ENCODE peak calls at places on chromosomes 4 and X, in ten cellular contexts. J, E, Y, X, T, U, C, G, W and I are unnamed samples.

GRCh38 chr4:185711764-185712163 is 100.2 kb downstream of the SORBS2 start:
- DNase-seq in C (no peak), Y (no peak), T (no peak), W (no peak), X (no peak), U (no peak), E (no peak), J (no peak), G (no peak), I (no peak)

GRCh38 chrX:46630141-46630540 is 56.6 kb downstream of the CHST7 start:
- DNase-seq in T (no peak), J (no peak), X (no peak), U (no peak), G (no peak), C (no peak), E (no peak), Y (no peak), W (no peak), I (no peak)

GRCh38 chrX:154761977-154762528 is 611 bp upstream of the DKC1 start:
- DNase-seq in E (no peak), T (no peak), J (no peak), U (no peak), W (no peak), X (no peak), G (no peak), C (no peak), Y (peak; percentile 34), I (no peak)

GRCh38 chrX:1249101-1249887 is 19.3 kb upstream of the CSF2RA start:
- DNase-seq in E (peak; percentile 39), X (peak; percentile 19), G (peak; percentile 77), Y (peak; percentile 24), U (no peak), C (no peak), T (no peak), W (no peak), J (no peak), I (no peak)

GRCh38 chr4:10455133-10455532 is 2.1 kb downstream of the ZNF518B start:
- DNase-seq in W (no peak), J (no peak), T (no peak), E (no peak), C (no peak), Y (no peak), X (no peak), U (no peak), G (no peak), I (no peak)

GRCh38 chr4:137359691-137360315 is 172.5 kb downstream of the PCDH18 start:
- DNase-seq in T (no peak), W (no peak), X (no peak), E (no peak), J (no peak), G (no peak), Y (no peak), U (no peak), C (no peak), I (no peak)

GRCh38 chr4:27149541-27150212 is 289.0 kb downstream of the STIM2 start:
- DNase-seq in W (peak; percentile 47), J (no peak), E (no peak), C (no peak), Y (no peak), T (no peak), G (no peak), X (no peak), U (no peak), I (no peak)

GRCh38 chrX:111124418-111124817 is 28.4 kb downstream of the PAK3 start:
- DNase-seq in G (no peak), W (no peak), C (no peak), X (no peak), U (no peak), T (no peak), Y (no peak), J (no peak), E (no peak), I (no peak)

GRCh38 chr4:68630371-68630770 is 40.1 kb downstream of the UGT2B15 start:
- DNase-seq in C (no peak), G (no peak), Y (no peak), T (no peak), U (no peak), X (no peak), E (no peak), W (no peak), J (no peak), I (no peak)

GRCh38 chrX:47817421-47817820 is 19.3 kb upstream of the ZNF81 start:
- DNase-seq in J (no peak), Y (no peak), T (peak; percentile 20), E (peak; percentile 26), U (no peak), W (no peak), G (no peak), X (no peak), C (no peak), I (no peak)

GRCh38 chr4:120198411-120198810 is 131.8 kb upstream of the MAD2L1 start:
- DNase-seq in G (no peak), C (no peak), E (no peak), X (no peak), J (no peak), W (no peak), T (no peak), Y (no peak), U (no peak), I (no peak)

GRCh38 chr4:1375761-1376322 is 28.8 kb downstream of the UVSSA start:
- DNase-seq in W (no peak), E (no peak), C (peak; percentile 42), U (no peak), J (no peak), T (no peak), G (no peak), Y (no peak), X (no peak), I (peak; percentile 41)

GRCh38 chrX:130110379-130111219 is at the start of gene ELF4:
- DNase-seq in Y (peak; percentile 65), C (no peak), T (peak; percentile 80), X (no peak), J (no peak), G (peak; percentile 50), U (no peak), E (peak; percentile 66), W (no peak), I (no peak)
- TF ChIP-seq POLR2A in Y (peak; percentile 36), C (no peak), T (peak; percentile 41), X (peak; percentile 51), J (no peak), G (no peak), U (peak; percentile 25), E (no peak), W (no peak), I (no peak)

GRCh38 chr4:143184503-143185252 is at the start of gene USP38:
- DNase-seq in G (peak; percentile 92), U (peak; percentile 97), T (peak; percentile 93), C (peak; percentile 93), X (peak; percentile 73), W (peak; percentile 98), J (peak; percentile 86), E (peak; percentile 91), Y (peak; percentile 96), I (peak; percentile 93)

GRCh38 chr4:143185253-143186107 is 763 bp downstream of the USP38 start:
- DNase-seq in Y (peak; percentile 16), C (peak; percentile 52), E (no peak), T (no peak), W (no peak), U (no peak), X (no peak), J (no peak), G (peak; percentile 31), I (peak; percentile 69)

GRCh38 chr4:143186634-143187033 is 1.9 kb downstream of the USP38 start:
- DNase-seq in X (no peak), C (no peak), E (no peak), W (no peak), Y (no peak), U (no peak), T (no peak), G (no peak), J (no peak), I (no peak)

GRCh38 chr4:143184217-143184502 is 557 bp upstream of the USP38 start:
- DNase-seq in W (no peak), T (no peak), G (no peak), U (no peak), C (no peak), Y (no peak), E (no peak), X (no peak), J (no peak), I (no peak)

DNA sequence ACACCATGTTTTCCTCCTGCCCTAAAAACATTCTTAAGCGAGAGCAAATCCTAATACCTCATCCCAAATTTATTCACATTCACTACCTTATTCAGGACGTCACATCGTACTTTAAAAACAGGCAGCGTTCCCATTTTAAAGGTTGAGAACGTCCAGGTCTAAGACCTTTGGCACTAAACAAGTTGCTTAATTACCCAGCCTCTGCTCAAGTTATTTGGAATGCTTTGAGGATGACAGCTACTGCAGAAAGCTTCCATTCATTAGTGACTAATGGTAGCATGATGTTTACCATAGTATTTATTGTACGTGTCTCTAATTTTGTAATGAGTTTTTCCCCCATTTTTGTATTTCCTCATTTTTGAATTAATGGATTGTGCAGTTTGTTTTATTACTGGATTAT is 1.5 kb downstream of the USP38 start:
- DNase-seq in U (no peak), W (no peak), T (no peak), G (no peak), E (no peak), J (no peak), X (no peak), C (no peak), Y (no peak), I (no peak)
- H3K27ac ChIP-seq in U (peak overlapping the region; percentile 82), W (peak overlapping the region; percentile 94), T (peak overlapping the region; percentile 59), G (peak overlapping the region; percentile 92), E (peak overlapping the region; percentile 97), J (peak overlapping the region; percentile 86), X (peak overlapping the region; percentile 77), C (peak overlapping the region; percentile 37), Y (peak overlapping the region; percentile 98), I (peak overlapping the region; percentile 95)

GRCh38 chr4:40199999-40200880 is 3.4 kb downstream of the RHOH start:
- DNase-seq in J (no peak), W (no peak), E (peak; percentile 43), U (peak; percentile 85), T (no peak), Y (peak; percentile 60), C (no peak), G (peak; percentile 57), X (peak; percentile 93), I (no peak)
- TF ChIP-seq POLR2AphosphoS5 in J (no peak), W (peak; percentile 25), E (no peak), U (no peak), T (peak; percentile 34), Y (peak; percentile 81), C (no peak), G (peak; percentile 56), X (peak; percentile 93), I (no peak)

DNA sequence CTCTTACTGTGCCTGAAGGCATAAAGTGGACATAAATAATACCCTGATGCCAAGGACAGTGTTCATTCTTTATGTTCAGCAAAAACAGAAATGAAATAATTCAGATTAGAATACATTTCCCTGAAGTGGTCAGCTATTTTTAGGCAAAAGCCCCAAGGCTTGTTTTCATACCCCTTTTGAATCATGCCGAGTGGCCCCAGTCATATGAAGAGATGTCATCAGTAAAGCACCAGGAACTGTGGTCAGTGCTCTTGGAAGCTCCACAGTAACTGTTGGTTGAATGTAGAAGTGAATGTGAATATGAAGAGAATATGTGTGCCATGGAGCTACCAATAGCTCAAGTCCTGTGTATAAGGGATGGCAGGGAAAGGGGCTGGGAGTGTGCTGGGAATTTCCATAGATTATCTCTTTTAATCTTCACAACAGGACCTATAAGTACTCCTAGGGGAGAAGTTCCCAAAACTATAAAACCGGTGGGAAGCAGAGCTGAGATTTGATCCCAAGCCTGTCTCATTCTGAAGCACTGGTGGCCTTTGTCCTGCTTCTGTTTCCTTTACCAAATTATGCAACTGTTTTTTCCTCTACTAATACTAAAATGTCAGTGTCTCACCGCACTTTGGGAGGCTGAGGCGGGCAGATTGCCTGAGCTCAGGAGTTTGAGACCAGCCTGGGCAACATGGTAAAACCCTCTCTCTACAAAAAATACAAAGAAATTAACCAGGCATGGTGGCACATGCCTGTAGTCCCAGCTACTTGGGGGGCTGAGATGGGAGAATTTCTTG is 52.6 kb downstream of the FNIP2 start:
- DNase-seq in E (no peak), X (no peak), Y (no peak), J (no peak), C (no peak), G (no peak), T (no peak), W (no peak), U (no peak), I (no peak)
- TF ChIP-seq POLR2A in E (no peak), X (no peak), Y (no peak), J (no peak), C (no peak), G (no peak), T (no peak), W (no peak), U (no peak), I (no peak)